ENCODE peak calls at places on chromosome 14, in ten cellular contexts. One of them, this sample, is unnamed.

GRCh38 chr14:80664576-80664975 is 277.0 kb downstream of the CEP128 start:
- DNase-seq in cardiac muscle cell: no peak
- DNase-seq in heart left ventricle: no peak
- DNase-seq in mammary epithelial cell: no peak
- DNase-seq in left ventricle myocardium inferior: no peak
- DNase-seq in AG09309: no peak
- DNase-seq in hepatocyte: peak
- DNase-seq in thyroid gland: no peak
- DNase-seq in fibroblast of lung: peak
- DNase-seq in AG04450: peak
- DNase-seq in this sample: peak

GRCh38 chr14:68897559-68898160 is 81.4 kb downstream of the ACTN1 start:
- DNase-seq in cardiac muscle cell: no peak
- DNase-seq in heart left ventricle: peak
- DNase-seq in mammary epithelial cell: no peak
- DNase-seq in left ventricle myocardium inferior: no peak
- DNase-seq in AG09309: no peak
- DNase-seq in hepatocyte: no peak
- DNase-seq in thyroid gland: no peak
- DNase-seq in fibroblast of lung: no peak
- DNase-seq in AG04450: no peak
- DNase-seq in this sample: no peak

GRCh38 chr14:72598328-72598727 is 295.6 kb downstream of the DPF3 start:
- DNase-seq in cardiac muscle cell: no peak
- DNase-seq in heart left ventricle: no peak
- DNase-seq in mammary epithelial cell: no peak
- DNase-seq in left ventricle myocardium inferior: no peak
- DNase-seq in AG09309: no peak
- DNase-seq in hepatocyte: no peak
- DNase-seq in thyroid gland: no peak
- DNase-seq in fibroblast of lung: no peak
- DNase-seq in AG04450: no peak
- DNase-seq in this sample: no peak

GRCh38 chr14:85566603-85567002 is 36.7 kb downstream of the FLRT2 start:
- DNase-seq in cardiac muscle cell: no peak
- DNase-seq in heart left ventricle: no peak
- DNase-seq in mammary epithelial cell: peak
- DNase-seq in left ventricle myocardium inferior: no peak
- DNase-seq in AG09309: peak
- DNase-seq in hepatocyte: no peak
- DNase-seq in thyroid gland: no peak
- DNase-seq in fibroblast of lung: peak
- DNase-seq in AG04450: peak
- DNase-seq in this sample: peak

GRCh38 chr14:54785778-54786160 is 116.9 kb downstream of the GCH1 start:
- DNase-seq in cardiac muscle cell: no peak
- DNase-seq in heart left ventricle: no peak
- DNase-seq in mammary epithelial cell: no peak
- DNase-seq in left ventricle myocardium inferior: no peak
- DNase-seq in AG09309: no peak
- DNase-seq in hepatocyte: no peak
- DNase-seq in thyroid gland: no peak
- DNase-seq in fibroblast of lung: no peak
- DNase-seq in AG04450: no peak
- DNase-seq in this sample: no peak

GRCh38 chr14:94904636-94905035 is 134.7 kb upstream of the GSC start:
- DNase-seq in cardiac muscle cell: no peak
- DNase-seq in heart left ventricle: no peak
- DNase-seq in mammary epithelial cell: no peak
- DNase-seq in left ventricle myocardium inferior: no peak
- DNase-seq in AG09309: no peak
- DNase-seq in hepatocyte: no peak
- DNase-seq in thyroid gland: no peak
- DNase-seq in fibroblast of lung: peak
- DNase-seq in AG04450: no peak
- DNase-seq in this sample: no peak

GRCh38 chr14:50001999-50002925 is 109.4 kb downstream of the ARF6 start:
- DNase-seq in cardiac muscle cell: no peak
- DNase-seq in heart left ventricle: no peak
- DNase-seq in mammary epithelial cell: peak
- DNase-seq in left ventricle myocardium inferior: no peak
- DNase-seq in AG09309: no peak
- DNase-seq in hepatocyte: no peak
- DNase-seq in thyroid gland: peak
- DNase-seq in fibroblast of lung: no peak
- DNase-seq in AG04450: no peak
- DNase-seq in this sample: no peak

GRCh38 chr14:73472182-73473114 is 14.1 kb upstream of the NUMB start:
- DNase-seq in cardiac muscle cell: peak
- DNase-seq in heart left ventricle: no peak
- DNase-seq in mammary epithelial cell: peak
- DNase-seq in left ventricle myocardium inferior: no peak
- DNase-seq in AG09309: no peak
- DNase-seq in hepatocyte: peak
- DNase-seq in thyroid gland: no peak
- DNase-seq in fibroblast of lung: peak
- DNase-seq in AG04450: peak
- DNase-seq in this sample: peak

GRCh38 chr14:20680843-20681347 is 3.5 kb upstream of the RNASE4 start:
- DNase-seq in cardiac muscle cell: no peak
- DNase-seq in heart left ventricle: peak
- DNase-seq in mammary epithelial cell: no peak
- DNase-seq in left ventricle myocardium inferior: no peak
- DNase-seq in AG09309: no peak
- DNase-seq in hepatocyte: no peak
- DNase-seq in thyroid gland: no peak
- DNase-seq in fibroblast of lung: no peak
- DNase-seq in AG04450: no peak
- DNase-seq in this sample: no peak

GRCh38 chr14:64536488-64537245 is 3.9 kb upstream of the HSPA2 start:
- DNase-seq in cardiac muscle cell: no peak
- DNase-seq in heart left ventricle: no peak
- DNase-seq in mammary epithelial cell: peak
- DNase-seq in left ventricle myocardium inferior: no peak
- DNase-seq in AG09309: no peak
- DNase-seq in hepatocyte: no peak
- DNase-seq in thyroid gland: no peak
- DNase-seq in fibroblast of lung: peak
- DNase-seq in AG04450: peak
- DNase-seq in this sample: no peak

GRCh38 chr14:91173221-91173670 is 59.4 kb downstream of the DGLUCY start:
- DNase-seq in cardiac muscle cell: peak
- DNase-seq in heart left ventricle: peak
- DNase-seq in mammary epithelial cell: peak
- DNase-seq in left ventricle myocardium inferior: peak
- DNase-seq in AG09309: peak
- DNase-seq in hepatocyte: peak
- DNase-seq in thyroid gland: peak
- DNase-seq in fibroblast of lung: peak
- DNase-seq in AG04450: peak
- DNase-seq in this sample: peak

GRCh38 chr14:73105050-73105449 is 31.3 kb upstream of the PSEN1 start:
- DNase-seq in cardiac muscle cell: no peak
- DNase-seq in heart left ventricle: no peak
- DNase-seq in mammary epithelial cell: no peak
- DNase-seq in left ventricle myocardium inferior: no peak
- DNase-seq in AG09309: no peak
- DNase-seq in hepatocyte: no peak
- DNase-seq in thyroid gland: no peak
- DNase-seq in fibroblast of lung: no peak
- DNase-seq in AG04450: no peak
- DNase-seq in this sample: no peak

GRCh38 chr14:61388173-61388975 is 67.0 kb downstream of the PRKCH start:
- DNase-seq in cardiac muscle cell: no peak
- DNase-seq in heart left ventricle: no peak
- DNase-seq in mammary epithelial cell: peak
- DNase-seq in left ventricle myocardium inferior: no peak
- DNase-seq in AG09309: peak
- DNase-seq in hepatocyte: no peak
- DNase-seq in thyroid gland: no peak
- DNase-seq in fibroblast of lung: peak
- DNase-seq in AG04450: no peak
- DNase-seq in this sample: peak

GRCh38 chr14:90959344-90959743 is 101.1 kb downstream of the RPS6KA5 start:
- DNase-seq in cardiac muscle cell: no peak
- DNase-seq in heart left ventricle: no peak
- DNase-seq in mammary epithelial cell: no peak
- DNase-seq in left ventricle myocardium inferior: no peak
- DNase-seq in AG09309: no peak
- DNase-seq in hepatocyte: no peak
- DNase-seq in thyroid gland: no peak
- DNase-seq in fibroblast of lung: no peak
- DNase-seq in AG04450: no peak
- DNase-seq in this sample: peak

GRCh38 chr14:99512110-99512449 is 30.9 kb downstream of the CCNK start:
- DNase-seq in cardiac muscle cell: no peak
- DNase-seq in heart left ventricle: no peak
- DNase-seq in mammary epithelial cell: no peak
- DNase-seq in left ventricle myocardium inferior: no peak
- DNase-seq in AG09309: no peak
- DNase-seq in hepatocyte: no peak
- DNase-seq in thyroid gland: no peak
- DNase-seq in fibroblast of lung: no peak
- DNase-seq in AG04450: no peak
- DNase-seq in this sample: no peak

GRCh38 chr14:92486881-92487280 is 26.7 kb upstream of the RIN3 start:
- DNase-seq in cardiac muscle cell: no peak
- DNase-seq in heart left ventricle: no peak
- DNase-seq in mammary epithelial cell: no peak
- DNase-seq in left ventricle myocardium inferior: no peak
- DNase-seq in AG09309: no peak
- DNase-seq in hepatocyte: no peak
- DNase-seq in thyroid gland: no peak
- DNase-seq in fibroblast of lung: peak
- DNase-seq in AG04450: no peak
- DNase-seq in this sample: no peak

DNA sequence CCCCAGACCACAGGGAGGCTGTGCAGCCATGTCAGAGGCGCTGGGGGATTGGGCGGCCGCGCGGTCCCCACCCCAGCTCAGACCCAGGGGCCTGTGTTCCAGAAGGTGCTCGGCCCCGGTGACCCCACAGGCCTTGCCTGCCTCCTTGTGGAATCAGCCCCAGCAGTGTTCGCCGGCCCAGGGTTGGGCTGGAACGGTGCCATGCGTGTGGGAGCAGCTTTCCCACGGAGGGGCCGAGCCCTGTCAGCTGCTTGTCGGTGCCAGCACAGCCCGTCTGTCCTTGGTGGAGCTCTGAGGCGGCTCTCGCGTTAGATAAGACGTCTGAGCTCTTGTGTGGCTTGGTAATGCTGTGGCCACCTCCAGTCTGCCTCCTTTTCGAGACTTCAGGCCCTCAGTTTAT is 8.5 kb downstream of the ZFYVE21 start:
- DNase-seq in cardiac muscle cell: peak
- DNase-seq in heart left ventricle: peak
- DNase-seq in mammary epithelial cell: no peak
- DNase-seq in left ventricle myocardium inferior: peak
- DNase-seq in AG09309: no peak
- DNase-seq in hepatocyte: no peak
- DNase-seq in thyroid gland: no peak
- DNase-seq in fibroblast of lung: peak
- DNase-seq in AG04450: no peak
- DNase-seq in this sample: no peak
- TF ChIP-seq CTCF in cardiac muscle cell: no peak
- TF ChIP-seq CTCF in heart left ventricle: no peak
- TF ChIP-seq CTCF in mammary epithelial cell: no peak
- TF ChIP-seq CTCF in left ventricle myocardium inferior: peak
- TF ChIP-seq CTCF in AG09309: no peak
- TF ChIP-seq CTCF in hepatocyte: no peak
- TF ChIP-seq CTCF in thyroid gland: no peak
- TF ChIP-seq CTCF in fibroblast of lung: no peak
- TF ChIP-seq CTCF in AG04450: no peak
- TF ChIP-seq CTCF in this sample: no peak

DNA sequence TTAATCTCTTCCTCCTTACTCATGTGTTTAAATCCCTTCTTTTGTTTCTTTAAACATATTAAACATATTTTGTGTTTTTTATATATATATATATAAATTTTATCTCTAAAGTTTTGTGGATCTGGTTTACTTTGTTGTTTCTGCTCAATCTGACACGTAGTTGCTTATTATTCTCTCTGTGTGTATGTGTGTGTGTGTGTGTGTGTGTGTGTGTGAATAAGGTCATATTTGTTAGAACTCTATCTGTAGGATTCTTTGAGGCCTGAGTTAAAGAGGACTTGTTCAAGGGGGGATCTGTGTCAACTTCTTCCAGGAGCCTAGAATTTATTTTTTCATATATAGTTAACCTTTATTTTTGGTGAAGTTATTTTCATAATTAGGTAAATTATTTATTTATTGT is 2.7 kb downstream of the GPR65 start:
- DNase-seq in cardiac muscle cell: no peak
- DNase-seq in heart left ventricle: no peak
- DNase-seq in mammary epithelial cell: no peak
- DNase-seq in left ventricle myocardium inferior: no peak
- DNase-seq in AG09309: no peak
- DNase-seq in hepatocyte: no peak
- DNase-seq in thyroid gland: no peak
- DNase-seq in fibroblast of lung: no peak
- DNase-seq in AG04450: no peak
- DNase-seq in this sample: no peak
- H3K4me3 ChIP-seq in cardiac muscle cell: no peak
- H3K4me3 ChIP-seq in heart left ventricle: no peak
- H3K4me3 ChIP-seq in mammary epithelial cell: no peak
- H3K4me3 ChIP-seq in left ventricle myocardium inferior: no peak
- H3K4me3 ChIP-seq in AG09309: no peak
- H3K4me3 ChIP-seq in hepatocyte: no peak
- H3K4me3 ChIP-seq in thyroid gland: no peak
- H3K4me3 ChIP-seq in fibroblast of lung: no peak
- H3K4me3 ChIP-seq in AG04450: no peak
- H3K4me3 ChIP-seq in this sample: no peak

DNA sequence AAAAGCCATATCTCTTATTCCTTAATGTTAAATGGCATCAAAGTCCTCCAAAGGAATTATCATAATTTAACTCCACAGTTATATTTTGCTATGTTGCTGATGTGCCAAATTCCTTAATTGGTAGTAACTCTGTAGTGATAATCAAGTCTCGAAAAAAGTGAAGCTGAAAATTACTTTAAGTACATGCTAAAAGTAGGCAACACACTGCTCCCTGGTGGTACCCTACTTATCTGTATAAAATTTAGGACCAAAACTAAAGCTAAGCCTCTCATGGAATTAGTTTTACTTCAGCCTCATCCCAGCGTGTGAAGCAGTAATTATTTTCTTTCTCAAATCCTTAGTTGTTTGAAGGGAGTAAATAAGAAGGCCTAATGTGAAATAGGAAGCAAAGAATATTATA is 132.8 kb downstream of the TTLL5 start:
- DNase-seq in cardiac muscle cell: no peak
- DNase-seq in heart left ventricle: no peak
- DNase-seq in mammary epithelial cell: no peak
- DNase-seq in left ventricle myocardium inferior: no peak
- DNase-seq in AG09309: peak
- DNase-seq in hepatocyte: peak
- DNase-seq in thyroid gland: no peak
- DNase-seq in fibroblast of lung: no peak
- DNase-seq in AG04450: no peak
- DNase-seq in this sample: no peak
- TF ChIP-seq CTCF in cardiac muscle cell: peak
- TF ChIP-seq CTCF in heart left ventricle: peak
- TF ChIP-seq CTCF in mammary epithelial cell: no peak
- TF ChIP-seq CTCF in left ventricle myocardium inferior: peak
- TF ChIP-seq CTCF in AG09309: peak
- TF ChIP-seq CTCF in hepatocyte: peak
- TF ChIP-seq CTCF in thyroid gland: no peak
- TF ChIP-seq CTCF in fibroblast of lung: peak
- TF ChIP-seq CTCF in AG04450: peak
- TF ChIP-seq CTCF in this sample: no peak

GRCh38 chr14:88322505-88323085 is 474 bp downstream of the KCNK10 start:
- DNase-seq in cardiac muscle cell: no peak
- DNase-seq in heart left ventricle: no peak
- DNase-seq in mammary epithelial cell: no peak
- DNase-seq in left ventricle myocardium inferior: no peak
- DNase-seq in AG09309: no peak
- DNase-seq in hepatocyte: no peak
- DNase-seq in thyroid gland: no peak
- DNase-seq in fibroblast of lung: no peak
- DNase-seq in AG04450: no peak
- DNase-seq in this sample: no peak
- H3K4me3 ChIP-seq in cardiac muscle cell: peak
- H3K4me3 ChIP-seq in heart left ventricle: no peak
- H3K4me3 ChIP-seq in mammary epithelial cell: no peak
- H3K4me3 ChIP-seq in left ventricle myocardium inferior: peak
- H3K4me3 ChIP-seq in AG09309: peak
- H3K4me3 ChIP-seq in hepatocyte: no peak
- H3K4me3 ChIP-seq in thyroid gland: no peak
- H3K4me3 ChIP-seq in fibroblast of lung: no peak
- H3K4me3 ChIP-seq in AG04450: peak
- H3K4me3 ChIP-seq in this sample: no peak

This sample was measured in epithelial cell of esophagus.